ENCODE peak calls at places on chromosome 5, in eight cellular contexts. Y, G, N, C, M, L, U and T are unnamed samples.

GRCh38 chr5:56610093-56610698 is 205.2 kb upstream of the MAP3K1 start:
- ATAC-seq in U (no peak), M (no peak), G (no peak), N (peak), L (no peak), Y (no peak), C (peak), T (peak)

GRCh38 chr5:42832060-42832459 is 20.4 kb upstream of the SELENOP start:
- ATAC-seq in Y (no peak), U (no peak), N (no peak), M (no peak), L (no peak), G (no peak), C (no peak), T (no peak)

GRCh38 chr5:35687961-35688360 is 70.3 kb downstream of the SPEF2 start:
- ATAC-seq in N (no peak), L (no peak), Y (no peak), G (no peak), U (no peak), C (no peak), M (no peak), T (no peak)

GRCh38 chr5:110297152-110297670 is 429.3 kb downstream of the TMEM232 start:
- ATAC-seq in L (no peak), M (no peak), Y (no peak), N (no peak), G (no peak), U (no peak), C (no peak), T (no peak)

GRCh38 chr5:172113036-172113435 is 75.0 kb downstream of the STK10 start:
- ATAC-seq in M (no peak), L (no peak), Y (no peak), C (peak), N (peak), G (peak), U (no peak), T (peak)

GRCh38 chr5:175544108-175544511 is 65.8 kb downstream of the SFXN1 start:
- ATAC-seq in M (no peak), Y (no peak), G (no peak), U (no peak), N (no peak), L (no peak), C (no peak), T (no peak)

GRCh38 chr5:72499730-72500129 is 7.5 kb downstream of the ZNF366 start:
- ATAC-seq in U (no peak), G (no peak), C (no peak), M (no peak), L (no peak), Y (peak), N (no peak), T (no peak)

GRCh38 chr5:154284433-154284832 is 93.9 kb downstream of the GALNT10 start:
- ATAC-seq in G (no peak), L (no peak), U (no peak), M (no peak), C (peak), Y (no peak), N (no peak), T (peak)

GRCh38 chr5:849651-850301 is 1.0 kb downstream of the ZDHHC11 start:
- ATAC-seq in U (peak), M (no peak), L (peak), N (no peak), Y (peak), G (no peak), C (no peak), T (no peak)

GRCh38 chr5:132771559-132771998 is 5.5 kb downstream of the SEPTIN8 start:
- ATAC-seq in G (no peak), C (no peak), U (no peak), L (no peak), N (no peak), Y (peak), M (no peak), T (no peak)

GRCh38 chr5:140220698-140221064 is 45.7 kb downstream of the CYSTM1 start:
- ATAC-seq in Y (no peak), C (no peak), U (no peak), M (no peak), N (no peak), L (no peak), G (no peak), T (no peak)

GRCh38 chr5:149300441-149300840 is 28.8 kb downstream of the AFAP1L1 start:
- ATAC-seq in N (no peak), L (no peak), Y (no peak), G (no peak), M (no peak), U (no peak), C (no peak), T (no peak)

GRCh38 chr5:135467051-135467625 is 15.0 kb upstream of the TIFAB start:
- ATAC-seq in U (no peak), M (no peak), Y (no peak), C (no peak), G (no peak), N (no peak), L (no peak), T (no peak)

GRCh38 chr5:148343603-148344230 is 8.4 kb downstream of the SPINK9 start:
- ATAC-seq in U (no peak), G (no peak), L (no peak), C (no peak), Y (no peak), M (no peak), N (no peak), T (no peak)

GRCh38 chr5:171152382-171152781 is 156.7 kb upstream of the TLX3 start:
- ATAC-seq in U (no peak), L (no peak), N (no peak), Y (no peak), G (no peak), M (peak), C (no peak), T (no peak)